ENCODE peak calls at places on chromosome 11, in seven cellular contexts. One of them, this sample, is unnamed.

GRCh38 chr11:94511932-94512781 is at the start of gene C11orf97:
- DNase-seq in ELR: peak
- DNase-seq in lower leg skin: no peak
- DNase-seq in substantia nigra: peak
- DNase-seq in stimulated activated CD8-positive, alpha-beta memory T cell treated with anti-CD3 and anti-CD28 coated beads, Interleukin-7, amount 100 ng/mL, for 4 hours: peak
- DNase-seq in GM12878: no peak
- DNase-seq in HCEC 1CT: no peak
- DNase-seq in this sample: peak

GRCh38 chr11:116244889-116245288 is 527.9 kb downstream of the BUD13 start:
- DNase-seq in substantia nigra: peak
- DNase-seq in GM12878: no peak
- DNase-seq in lower leg skin: no peak
- DNase-seq in stimulated activated CD8-positive, alpha-beta memory T cell treated with anti-CD3 and anti-CD28 coated beads, Interleukin-7, amount 100 ng/mL, for 4 hours: no peak
- DNase-seq in HCEC 1CT: no peak
- DNase-seq in ELR: no peak
- DNase-seq in this sample: no peak

GRCh38 chr11:106031210-106031845 is 9.3 kb upstream of the MSANTD4 start:
- DNase-seq in substantia nigra: no peak
- DNase-seq in GM12878: no peak
- DNase-seq in ELR: peak
- DNase-seq in stimulated activated CD8-positive, alpha-beta memory T cell treated with anti-CD3 and anti-CD28 coated beads, Interleukin-7, amount 100 ng/mL, for 4 hours: no peak
- DNase-seq in lower leg skin: no peak
- DNase-seq in HCEC 1CT: peak
- DNase-seq in this sample: no peak

GRCh38 chr11:12411806-12412727 is 34.7 kb downstream of the PARVA start:
- DNase-seq in lower leg skin: peak
- DNase-seq in ELR: peak
- DNase-seq in GM12878: no peak
- DNase-seq in substantia nigra: peak
- DNase-seq in HCEC 1CT: peak
- DNase-seq in stimulated activated CD8-positive, alpha-beta memory T cell treated with anti-CD3 and anti-CD28 coated beads, Interleukin-7, amount 100 ng/mL, for 4 hours: no peak
- DNase-seq in this sample: no peak

GRCh38 chr11:117851091-117851490 is 25.4 kb downstream of the FXYD6 start:
- DNase-seq in HCEC 1CT: no peak
- DNase-seq in ELR: no peak
- DNase-seq in GM12878: no peak
- DNase-seq in lower leg skin: peak
- DNase-seq in substantia nigra: peak
- DNase-seq in stimulated activated CD8-positive, alpha-beta memory T cell treated with anti-CD3 and anti-CD28 coated beads, Interleukin-7, amount 100 ng/mL, for 4 hours: no peak
- DNase-seq in this sample: peak

GRCh38 chr11:121534131-121535093 is 81.6 kb upstream of the SORL1-AS1 start:
- DNase-seq in ELR: peak
- DNase-seq in HCEC 1CT: no peak
- DNase-seq in lower leg skin: no peak
- DNase-seq in substantia nigra: peak
- DNase-seq in GM12878: no peak
- DNase-seq in stimulated activated CD8-positive, alpha-beta memory T cell treated with anti-CD3 and anti-CD28 coated beads, Interleukin-7, amount 100 ng/mL, for 4 hours: no peak
- DNase-seq in this sample: no peak

GRCh38 chr11:133163463-133164419 is 368.6 kb downstream of the OPCML start:
- DNase-seq in substantia nigra: peak
- DNase-seq in ELR: peak
- DNase-seq in HCEC 1CT: no peak
- DNase-seq in GM12878: peak
- DNase-seq in lower leg skin: peak
- DNase-seq in stimulated activated CD8-positive, alpha-beta memory T cell treated with anti-CD3 and anti-CD28 coated beads, Interleukin-7, amount 100 ng/mL, for 4 hours: no peak
- DNase-seq in this sample: no peak

GRCh38 chr11:57567210-57567511 is 311 bp downstream of the UBE2L6 start:
- DNase-seq in stimulated activated CD8-positive, alpha-beta memory T cell treated with anti-CD3 and anti-CD28 coated beads, Interleukin-7, amount 100 ng/mL, for 4 hours: peak
- DNase-seq in ELR: peak
- DNase-seq in GM12878: no peak
- DNase-seq in lower leg skin: no peak
- DNase-seq in substantia nigra: no peak
- DNase-seq in HCEC 1CT: no peak
- DNase-seq in this sample: no peak

GRCh38 chr11:9280655-9281301 is 15.6 kb upstream of the DENND5A start:
- DNase-seq in substantia nigra: peak
- DNase-seq in GM12878: peak
- DNase-seq in stimulated activated CD8-positive, alpha-beta memory T cell treated with anti-CD3 and anti-CD28 coated beads, Interleukin-7, amount 100 ng/mL, for 4 hours: peak
- DNase-seq in ELR: peak
- DNase-seq in lower leg skin: no peak
- DNase-seq in HCEC 1CT: no peak
- DNase-seq in this sample: no peak

GRCh38 chr11:71139516-71140205 is 112.7 kb downstream of the SHANK2 start:
- DNase-seq in lower leg skin: no peak
- DNase-seq in stimulated activated CD8-positive, alpha-beta memory T cell treated with anti-CD3 and anti-CD28 coated beads, Interleukin-7, amount 100 ng/mL, for 4 hours: no peak
- DNase-seq in ELR: no peak
- DNase-seq in substantia nigra: peak
- DNase-seq in GM12878: no peak
- DNase-seq in HCEC 1CT: no peak
- DNase-seq in this sample: peak

GRCh38 chr11:37026741-37027140 is 428.7 kb upstream of the RAG2 start:
- DNase-seq in HCEC 1CT: no peak
- DNase-seq in substantia nigra: no peak
- DNase-seq in ELR: no peak
- DNase-seq in lower leg skin: no peak
- DNase-seq in stimulated activated CD8-positive, alpha-beta memory T cell treated with anti-CD3 and anti-CD28 coated beads, Interleukin-7, amount 100 ng/mL, for 4 hours: no peak
- DNase-seq in GM12878: no peak
- DNase-seq in this sample: no peak

GRCh38 chr11:3808846-3809623 is 675 bp downstream of the PGAP2 start:
- DNase-seq in GM12878: peak
- DNase-seq in lower leg skin: no peak
- DNase-seq in ELR: peak
- DNase-seq in stimulated activated CD8-positive, alpha-beta memory T cell treated with anti-CD3 and anti-CD28 coated beads, Interleukin-7, amount 100 ng/mL, for 4 hours: no peak
- DNase-seq in substantia nigra: no peak
- DNase-seq in HCEC 1CT: peak
- DNase-seq in this sample: no peak

GRCh38 chr11:44528103-44528502 is 37.4 kb upstream of the CD82 start:
- DNase-seq in substantia nigra: no peak
- DNase-seq in GM12878: no peak
- DNase-seq in ELR: peak
- DNase-seq in HCEC 1CT: no peak
- DNase-seq in lower leg skin: no peak
- DNase-seq in stimulated activated CD8-positive, alpha-beta memory T cell treated with anti-CD3 and anti-CD28 coated beads, Interleukin-7, amount 100 ng/mL, for 4 hours: no peak
- DNase-seq in this sample: no peak

GRCh38 chr11:26801601-26802000 is 79.7 kb upstream of the SLC5A12 start:
- DNase-seq in substantia nigra: no peak
- DNase-seq in lower leg skin: no peak
- DNase-seq in HCEC 1CT: no peak
- DNase-seq in GM12878: no peak
- DNase-seq in ELR: no peak
- DNase-seq in stimulated activated CD8-positive, alpha-beta memory T cell treated with anti-CD3 and anti-CD28 coated beads, Interleukin-7, amount 100 ng/mL, for 4 hours: no peak
- DNase-seq in this sample: no peak

GRCh38 chr11:104484784-104485554 is 321.0 kb upstream of the PDGFD start:
- DNase-seq in ELR: peak
- DNase-seq in substantia nigra: no peak
- DNase-seq in HCEC 1CT: no peak
- DNase-seq in lower leg skin: no peak
- DNase-seq in GM12878: no peak
- DNase-seq in stimulated activated CD8-positive, alpha-beta memory T cell treated with anti-CD3 and anti-CD28 coated beads, Interleukin-7, amount 100 ng/mL, for 4 hours: no peak
- DNase-seq in this sample: no peak

GRCh38 chr11:45097721-45098493 is 48.5 kb upstream of the PRDM11 start:
- DNase-seq in GM12878: no peak
- DNase-seq in lower leg skin: peak
- DNase-seq in HCEC 1CT: peak
- DNase-seq in ELR: peak
- DNase-seq in stimulated activated CD8-positive, alpha-beta memory T cell treated with anti-CD3 and anti-CD28 coated beads, Interleukin-7, amount 100 ng/mL, for 4 hours: no peak
- DNase-seq in substantia nigra: peak
- DNase-seq in this sample: no peak

This sample was measured in right lobe of liver.